ENCODE peak calls at places on chromosomes 6 and 20, in six cellular contexts. T is activated T-cell treated with anti-CD3 and anti-CD28 coated beads for 24 hours; Q is activated CD4-positive, alpha-beta T cell treated with anti-CD3 and anti-CD28 coated beads for 48 hours; M is body of pancreas; B is MCF 10A; N is cardiac muscle cell. G is an unnamed sample.

GRCh38 chr6:168368063-168368835 is 48.7 kb upstream of the DACT2 start:
- DNase-seq in Q (no peak), T (no peak), B (no peak), N (no peak), M (no peak), G (no peak)

GRCh38 chr20:24823176-24823575 is 125.9 kb upstream of the CST7 start:
- DNase-seq in T (no peak), M (no peak), N (no peak), Q (no peak), B (no peak), G (no peak)

GRCh38 chr6:136158398-136158797 is 91.7 kb downstream of the MTFR2 start:
- DNase-seq in M (peak), T (no peak), B (no peak), Q (no peak), N (peak), G (peak)

GRCh38 chr6:8229913-8230312 is 127.6 kb upstream of the EEF1E1 start:
- DNase-seq in N (peak), T (no peak), B (peak), Q (no peak), M (no peak), G (no peak)

GRCh38 chr20:62921119-62921687 is 5.1 kb downstream of the DIDO1 start:
- DNase-seq in B (peak), Q (peak), N (peak), T (peak), M (peak), G (no peak)

GRCh38 chr6:137188855-137189254 is 15.4 kb upstream of the IL22RA2 start:
- DNase-seq in N (peak), B (peak), M (no peak), Q (no peak), T (no peak), G (no peak)

GRCh38 chr6:42819803-42820508 is 38.1 kb downstream of the BICRAL start:
- DNase-seq in N (no peak), Q (no peak), M (no peak), T (no peak), B (no peak), G (no peak)

GRCh38 chr6:61711849-61712248 is 574.2 kb downstream of the KHDRBS2 start:
- DNase-seq in N (peak), Q (no peak), T (no peak), M (no peak), B (peak), G (no peak)

GRCh38 chr6:131103869-131104268 is 31.4 kb upstream of the AKAP7 start:
- DNase-seq in M (no peak), N (no peak), Q (no peak), B (no peak), T (no peak), G (peak)

GRCh38 chr6:159533016-159533415 is 160.0 kb downstream of the SOD2 start:
- DNase-seq in B (no peak), N (no peak), Q (no peak), T (no peak), M (no peak), G (no peak)

GRCh38 chr6:37971711-37972410 is 152.3 kb downstream of the ZFAND3 start:
- DNase-seq in N (no peak), T (no peak), Q (no peak), M (no peak), B (no peak), G (no peak)

GRCh38 chr20:46408281-46408731 is 1.9 kb upstream of the ELMO2 start:
- DNase-seq in Q (no peak), M (no peak), T (no peak), N (no peak), B (peak), G (no peak)

GRCh38 chr6:162404926-162405325 is 322.6 kb downstream of the PRKN start:
- DNase-seq in T (no peak), N (no peak), B (no peak), Q (no peak), M (no peak), G (no peak)

GRCh38 chr6:133637874-133638273 is 251.0 kb upstream of the TCF21 start:
- DNase-seq in Q (no peak), M (no peak), B (no peak), T (no peak), N (no peak), G (no peak)

GRCh38 chr6:2542858-2543218 is 207.9 kb downstream of the MYLK4 start:
- DNase-seq in N (no peak), T (peak), M (no peak), Q (peak), B (peak), G (no peak)

GRCh38 chr6:152270301-152270925 is 366.7 kb downstream of the SYNE1 start:
- DNase-seq in M (no peak), B (peak), Q (no peak), N (no peak), T (no peak), G (no peak)

GRCh38 chr20:32195581-32195980 is 12.0 kb downstream of the PLAGL2 start:
- DNase-seq in M (peak), N (no peak), T (no peak), Q (no peak), B (no peak), G (no peak)

GRCh38 chr6:155374681-155375080 is 60.4 kb upstream of the TFB1M start:
- DNase-seq in M (no peak), N (no peak), T (no peak), Q (no peak), B (no peak), G (no peak)

GRCh38 chr20:24868396-24868927 is 80.6 kb upstream of the CST7 start:
- DNase-seq in T (no peak), M (no peak), Q (no peak), N (no peak), B (no peak), G (no peak)

GRCh38 chr6:23498013-23498412 is 628.0 kb upstream of the NRSN1 start:
- DNase-seq in B (no peak), M (no peak), Q (no peak), N (no peak), T (no peak), G (no peak)

GRCh38 chr6:90428514-90428913 is 131.9 kb upstream of the BACH2 start:
- DNase-seq in M (no peak), N (no peak), Q (no peak), B (no peak), T (no peak), G (no peak)

GRCh38 chr20:48879609-48880008 is 41.9 kb upstream of the ARFGEF2 start:
- DNase-seq in M (no peak), B (peak), Q (no peak), N (no peak), T (no peak), G (no peak)

GRCh38 chr6:11585426-11586016 is 48.0 kb downstream of the TMEM170B start:
- DNase-seq in Q (no peak), T (no peak), B (peak), M (no peak), N (peak), G (no peak)

GRCh38 chr6:47495954-47496545 is 18.5 kb downstream of the CD2AP start:
- DNase-seq in N (no peak), Q (no peak), B (no peak), M (no peak), T (no peak), G (no peak)

GRCh38 chr20:19588731-19589130 is 169.3 kb upstream of the RIN2 start:
- DNase-seq in T (no peak), N (no peak), M (no peak), Q (no peak), B (peak), G (no peak)

GRCh38 chr20:2385026-2385425 is 4.3 kb downstream of the TGM6 start:
- DNase-seq in T (no peak), B (no peak), M (no peak), N (no peak), Q (no peak), G (no peak)

GRCh38 chr6:169841251-169841650 is 89.8 kb downstream of the ERMARD start:
- DNase-seq in B (no peak), M (no peak), N (no peak), T (no peak), Q (no peak), G (no peak)

GRCh38 chr20:49344975-49345374 is 67.1 kb upstream of the ZNFX1 start:
- DNase-seq in N (no peak), B (peak), M (peak), T (no peak), Q (no peak), G (peak)

GRCh38 chr6:786946-787763 is 94.2 kb upstream of the EXOC2 start:
- DNase-seq in Q (peak), N (peak), M (no peak), B (peak), T (no peak), G (no peak)

GRCh38 chr6:71194730-71195129 is 93.9 kb upstream of the OGFRL1 start:
- DNase-seq in N (no peak), B (peak), Q (no peak), M (no peak), T (no peak), G (no peak)

GRCh38 chr6:150142657-150143501 is at the start of gene PPP1R14C:
- DNase-seq in B (peak), M (no peak), Q (peak), N (peak), T (peak), G (no peak)

GRCh38 chr6:87736809-87737540 is 34.9 kb upstream of the AKIRIN2 start:
- DNase-seq in Q (no peak), B (no peak), T (no peak), M (no peak), N (no peak), G (no peak)

GRCh38 chr6:12748815-12749521 is 32.4 kb downstream of the PHACTR1 start:
- DNase-seq in Q (no peak), B (no peak), T (no peak), M (no peak), N (no peak), G (no peak)

GRCh38 chr20:21840991-21841390 is 135.5 kb downstream of the PAX1 start:
- DNase-seq in Q (no peak), B (no peak), T (no peak), M (no peak), N (no peak), G (no peak)

GRCh38 chr6:5103250-5103649 is 18.1 kb downstream of the PPP1R3G start:
- DNase-seq in T (no peak), B (no peak), M (no peak), Q (no peak), N (no peak), G (no peak)

GRCh38 chr20:11375966-11376365 is 541.7 kb upstream of the BTBD3 start:
- DNase-seq in B (peak), Q (no peak), N (no peak), T (no peak), M (no peak), G (no peak)

GRCh38 chr20:58478141-58478805 is 36.9 kb downstream of the APCDD1L start:
- DNase-seq in B (no peak), T (no peak), N (no peak), M (no peak), Q (no peak), G (no peak)